ENCODE peak calls at places on chromosome 4, in five cellular contexts. One of them, this sample, is unnamed.

GRCh38 chr4:95013236-95013635 is 255.5 kb downstream of the BMPR1B start:
- DNase-seq in A549: no peak
- DNase-seq in pons: no peak
- DNase-seq in CD8-positive, alpha-beta T cell: no peak
- DNase-seq in AG09309: no peak
- DNase-seq in this sample: no peak

GRCh38 chr4:178823673-178824072 is 1381.4 kb upstream of the AGA start:
- DNase-seq in pons: no peak
- DNase-seq in A549: no peak
- DNase-seq in AG09309: no peak
- DNase-seq in CD8-positive, alpha-beta T cell: no peak
- DNase-seq in this sample: no peak

GRCh38 chr4:66564901-66565648 is 894.8 kb upstream of the EPHA5 start:
- DNase-seq in A549: no peak
- DNase-seq in pons: no peak
- DNase-seq in AG09309: peak
- DNase-seq in CD8-positive, alpha-beta T cell: no peak
- DNase-seq in this sample: no peak

GRCh38 chr4:4457803-4458550 is 71.1 kb downstream of the NSG1 start:
- DNase-seq in A549: no peak
- DNase-seq in CD8-positive, alpha-beta T cell: no peak
- DNase-seq in AG09309: no peak
- DNase-seq in pons: no peak
- DNase-seq in this sample: no peak

GRCh38 chr4:56286763-56287162 is 100.5 kb downstream of the AASDH start:
- DNase-seq in A549: no peak
- DNase-seq in CD8-positive, alpha-beta T cell: no peak
- DNase-seq in pons: no peak
- DNase-seq in AG09309: no peak
- DNase-seq in this sample: no peak

GRCh38 chr4:16225139-16225538 is 1.1 kb downstream of the TAPT1 start:
- DNase-seq in CD8-positive, alpha-beta T cell: no peak
- DNase-seq in A549: no peak
- DNase-seq in AG09309: no peak
- DNase-seq in pons: no peak
- DNase-seq in this sample: peak

GRCh38 chr4:2069986-2070385 is 10.9 kb downstream of the NAT8L start:
- DNase-seq in pons: no peak
- DNase-seq in CD8-positive, alpha-beta T cell: no peak
- DNase-seq in AG09309: no peak
- DNase-seq in A549: no peak
- DNase-seq in this sample: no peak

GRCh38 chr4:6769984-6770420 is 12.5 kb upstream of the KIAA0232 start:
- DNase-seq in CD8-positive, alpha-beta T cell: no peak
- DNase-seq in pons: no peak
- DNase-seq in AG09309: no peak
- DNase-seq in A549: no peak
- DNase-seq in this sample: no peak

GRCh38 chr4:14877246-14878220 is 124.7 kb upstream of the CPEB2 start:
- DNase-seq in AG09309: no peak
- DNase-seq in pons: peak
- DNase-seq in CD8-positive, alpha-beta T cell: no peak
- DNase-seq in A549: no peak
- DNase-seq in this sample: peak

GRCh38 chr4:109065006-109065405 is 237.5 kb downstream of the COL25A1 start:
- DNase-seq in pons: no peak
- DNase-seq in A549: no peak
- DNase-seq in AG09309: no peak
- DNase-seq in CD8-positive, alpha-beta T cell: no peak
- DNase-seq in this sample: no peak

GRCh38 chr4:16238304-16238703 is 12.0 kb upstream of the TAPT1 start:
- DNase-seq in CD8-positive, alpha-beta T cell: no peak
- DNase-seq in A549: no peak
- DNase-seq in AG09309: no peak
- DNase-seq in pons: no peak
- DNase-seq in this sample: no peak

GRCh38 chr4:110415451-110415850 is 60.5 kb upstream of the ENPEP start:
- DNase-seq in CD8-positive, alpha-beta T cell: no peak
- DNase-seq in AG09309: no peak
- DNase-seq in pons: no peak
- DNase-seq in A549: no peak
- DNase-seq in this sample: no peak

GRCh38 chr4:156946508-156947197 is 24.9 kb downstream of the PDGFC start:
- DNase-seq in pons: no peak
- DNase-seq in AG09309: peak
- DNase-seq in CD8-positive, alpha-beta T cell: no peak
- DNase-seq in A549: peak
- DNase-seq in this sample: no peak

GRCh38 chr4:77158487-77158861 is 1.5 kb downstream of the CCNG2 start:
- DNase-seq in pons: no peak
- DNase-seq in A549: no peak
- DNase-seq in CD8-positive, alpha-beta T cell: no peak
- DNase-seq in AG09309: no peak
- DNase-seq in this sample: no peak

GRCh38 chr4:163613375-163613774 is 118.9 kb downstream of the TMA16 start:
- DNase-seq in pons: peak
- DNase-seq in A549: no peak
- DNase-seq in CD8-positive, alpha-beta T cell: no peak
- DNase-seq in AG09309: no peak
- DNase-seq in this sample: no peak

GRCh38 chr4:145178740-145179139 is 1.6 kb downstream of the OTUD4 start:
- DNase-seq in AG09309: no peak
- DNase-seq in pons: no peak
- DNase-seq in A549: no peak
- DNase-seq in CD8-positive, alpha-beta T cell: no peak
- DNase-seq in this sample: peak

GRCh38 chr4:174265917-174266316 is 17.6 kb downstream of the FBXO8 start:
- DNase-seq in A549: no peak
- DNase-seq in AG09309: no peak
- DNase-seq in CD8-positive, alpha-beta T cell: no peak
- DNase-seq in pons: no peak
- DNase-seq in this sample: no peak

GRCh38 chr4:82648356-82648755 is 86.6 kb upstream of the TMEM150C start:
- DNase-seq in AG09309: no peak
- DNase-seq in CD8-positive, alpha-beta T cell: no peak
- DNase-seq in A549: no peak
- DNase-seq in pons: no peak
- DNase-seq in this sample: no peak

GRCh38 chr4:189143255-189143654 is 797.4 kb upstream of the FRG1 start:
- DNase-seq in A549: peak
- DNase-seq in CD8-positive, alpha-beta T cell: no peak
- DNase-seq in pons: no peak
- DNase-seq in AG09309: peak
- DNase-seq in this sample: no peak

This sample was measured in GM12865.